ENCODE peak calls at places on chromosomes 3 and 15, in five cellular contexts. E is A549, Z is K562, C is stomach, U is transverse colon. T is an unnamed sample.

GRCh38 chr3:56928379-56929068 is 126.8 kb upstream of the ARHGEF3 start:
- DNase-seq in E (no peak), Z (no peak), C (no peak), U (no peak), T (no peak)

GRCh38 chr3:192514754-192515660 is 212.3 kb downstream of the FGF12 start:
- DNase-seq in E (peak), Z (no peak), C (peak), U (peak), T (no peak)

GRCh38 chr15:96947296-96947695 is 616.8 kb downstream of the NR2F2 start:
- DNase-seq in E (no peak), Z (no peak), C (no peak), U (no peak), T (no peak)

GRCh38 chr3:67109651-67110204 is 111.6 kb downstream of the KBTBD8 start:
- DNase-seq in E (peak), Z (peak), C (no peak), U (no peak), T (peak)

GRCh38 chr15:77040673-77041072 is 30.2 kb downstream of the TSPAN3 start:
- DNase-seq in E (no peak), Z (no peak), C (no peak), U (no peak), T (no peak)

GRCh38 chr15:37425541-37425940 is 325.2 kb upstream of the MEIS2 start:
- DNase-seq in E (no peak), Z (no peak), C (no peak), U (no peak), T (no peak)

GRCh38 chr3:174541708-174542107 is 317.4 kb upstream of the NAALADL2 start:
- DNase-seq in E (no peak), Z (no peak), C (no peak), U (no peak), T (no peak)

GRCh38 chr3:160409812-160410610 is 10.6 kb downstream of the SMC4 start:
- DNase-seq in E (no peak), Z (no peak), C (no peak), U (no peak), T (no peak)

GRCh38 chr15:34206016-34206415 is 3.9 kb downstream of the KATNBL1 start:
- DNase-seq in E (no peak), Z (no peak), C (no peak), U (no peak), T (no peak)

GRCh38 chr3:154421067-154421466 is 8.9 kb downstream of the GPR149 start:
- DNase-seq in E (no peak), Z (no peak), C (no peak), U (no peak), T (no peak)

GRCh38 chr3:16132926-16133325 is 41.6 kb upstream of the GALNT15 start:
- DNase-seq in E (no peak), Z (no peak), C (no peak), U (no peak), T (no peak)

GRCh38 chr3:139838269-139838957 is 96.6 kb upstream of the CLSTN2 start:
- DNase-seq in E (no peak), Z (no peak), C (no peak), U (no peak), T (no peak)

GRCh38 chr3:70856414-70857162 is 544.1 kb upstream of the MDFIC2 start:
- DNase-seq in E (peak), Z (no peak), C (no peak), U (no peak), T (no peak)

GRCh38 chr3:197399486-197399885 is 101.1 kb upstream of the DLG1 start:
- DNase-seq in E (no peak), Z (no peak), C (no peak), U (no peak), T (no peak)

GRCh38 chr3:100100454-100100853 is 13.8 kb downstream of the FILIP1L start:
- DNase-seq in E (no peak), Z (no peak), C (no peak), U (no peak), T (no peak)

GRCh38 chr15:42133892-42134502 is 22.4 kb downstream of the PLA2G4F start:
- DNase-seq in E (peak), Z (peak), C (peak), U (peak), T (peak)

GRCh38 chr3:10974131-10974530 is 18.4 kb upstream of the SLC6A1 start:
- DNase-seq in E (no peak), Z (no peak), C (no peak), U (no peak), T (no peak)

GRCh38 chr3:52471371-52472238 is 16.2 kb downstream of the NISCH start:
- DNase-seq in E (peak), Z (no peak), C (peak), U (peak), T (no peak)

GRCh38 chr3:197305854-197306253 is 7.4 kb upstream of the DLG1 start:
- DNase-seq in E (no peak), Z (no peak), C (no peak), U (no peak), T (no peak)

GRCh38 chr3:14371573-14372474 is 30.6 kb upstream of the SLC6A6 start:
- DNase-seq in E (peak), Z (peak), C (peak), U (peak), T (peak)
- TF ChIP-seq EP300 in E (no peak), Z (peak), C (no peak), U (no peak), T (no peak)

GRCh38 chr3:49411968-49412631 is at the start of the genes RHOA and TCTA:
- DNase-seq in E (peak), Z (peak), C (peak), U (peak), T (peak)

GRCh38 chr3:49410844-49411549 is 779 bp downstream of the RHOA start:
- DNase-seq in E (no peak), Z (no peak), C (no peak), U (no peak), T (no peak)

GRCh38 chr3:49410102-49410843 is 1.5 kb downstream of the RHOA start:
- DNase-seq in E (no peak), Z (peak), C (no peak), U (no peak), T (no peak)

GRCh38 chr3:49412632-49413337 is 562 bp downstream of the TCTA start:
- DNase-seq in E (no peak), Z (no peak), C (no peak), U (no peak), T (no peak)

DNA sequence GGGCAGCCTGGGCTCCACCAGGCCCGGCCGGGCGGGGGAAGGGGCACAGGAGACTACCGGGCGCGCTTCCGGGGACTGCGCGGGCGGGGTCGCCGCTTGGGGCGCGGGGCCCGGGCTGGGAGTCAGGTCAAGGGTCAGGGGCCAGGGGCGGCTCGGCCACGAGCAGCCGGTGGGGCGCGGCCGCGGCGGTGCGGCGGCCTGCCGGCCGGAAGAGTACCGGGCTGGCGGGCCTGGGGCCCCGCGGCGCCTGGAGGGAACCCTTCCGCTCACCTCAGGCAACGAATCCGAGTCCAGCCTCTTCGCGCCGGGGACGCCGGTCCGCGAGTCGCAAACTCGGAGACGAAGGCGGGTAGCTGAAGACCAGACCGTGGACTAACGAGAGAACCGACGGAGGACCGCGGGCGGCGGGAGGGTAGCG is 217 bp downstream of the RHOA start:
- DNase-seq in E (no peak), Z (peak), C (peak), U (peak), T (peak)
- TF ChIP-seq POLR2A in E (peak), Z (no peak), C (no peak), U (no peak), T (no peak)

DNA sequence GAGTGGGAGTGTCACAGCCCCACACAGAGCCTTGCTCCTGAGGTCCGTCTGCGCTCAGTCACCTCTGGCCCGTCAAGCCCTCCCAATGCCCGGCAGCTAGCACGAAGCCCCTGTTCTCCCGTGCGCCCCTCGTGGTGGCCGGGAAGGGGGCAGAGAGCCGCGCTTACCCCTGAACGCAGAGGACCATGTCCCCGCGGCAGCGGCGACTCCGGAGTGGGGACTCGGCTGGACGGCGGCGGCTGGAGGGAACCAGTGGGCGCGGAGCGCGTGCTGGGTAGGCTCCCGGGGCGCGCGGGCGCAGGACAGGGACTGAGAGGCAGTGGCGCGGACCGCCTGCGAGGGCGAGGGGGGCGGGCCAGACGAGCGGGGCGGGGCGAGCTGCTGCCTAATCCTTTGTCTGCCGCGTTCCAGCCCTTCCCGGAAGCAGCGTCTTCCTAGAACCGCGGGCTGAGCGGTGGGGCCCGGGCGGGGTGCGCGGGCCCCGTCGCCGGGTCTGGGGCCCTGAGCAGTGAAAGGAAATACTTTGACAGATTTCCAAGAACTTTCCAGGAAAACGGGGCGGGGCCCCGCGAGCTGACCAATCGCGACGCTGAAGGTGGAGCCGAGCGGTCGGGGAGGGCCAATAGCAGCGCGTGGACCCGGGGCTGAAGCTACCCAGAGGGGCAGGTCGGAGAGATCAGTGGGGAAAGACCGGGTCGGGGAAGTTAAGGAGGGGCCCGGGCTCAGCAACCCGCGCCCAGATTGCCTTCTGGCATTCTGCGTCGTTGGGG is at the start of gene CISH:
- DNase-seq in E (peak), Z (peak), C (peak), U (peak), T (peak)
- TF ChIP-seq EP300 in E (no peak), Z (peak), C (no peak), U (peak), T (no peak)

DNA sequence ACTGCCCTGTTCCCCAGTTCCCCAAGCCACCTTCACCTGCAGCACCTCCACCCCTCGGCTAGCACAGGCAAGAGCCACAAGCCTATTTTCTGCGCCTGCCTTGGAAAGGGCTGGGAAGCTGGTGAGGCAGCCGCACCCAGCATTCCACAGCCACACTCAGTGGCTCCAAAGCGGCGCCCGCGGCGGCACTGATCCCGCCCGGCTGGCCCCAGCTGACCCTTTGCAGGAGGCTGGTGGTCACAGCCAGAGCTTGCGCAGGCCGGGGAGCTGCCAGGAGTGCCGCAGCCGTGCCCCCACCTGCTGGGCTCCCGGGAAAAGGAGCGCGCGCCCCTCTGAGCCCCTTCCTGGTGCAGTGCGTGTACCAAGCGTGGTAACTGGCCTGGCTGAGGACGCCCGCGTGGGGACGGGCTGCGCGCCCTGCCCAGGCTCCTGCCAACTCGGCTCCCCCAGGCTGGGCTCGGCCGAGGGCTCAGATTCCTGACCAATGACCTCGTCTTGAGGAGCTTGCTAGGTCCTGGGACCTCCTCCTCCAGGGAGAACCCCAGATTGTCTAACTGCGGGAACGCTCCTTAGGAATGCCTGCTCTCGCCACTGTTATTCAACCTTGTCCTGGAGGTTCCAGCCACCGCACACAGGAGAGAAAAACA is 13.3 kb downstream of the GRAMD2A start:
- DNase-seq in E (peak), Z (no peak), C (peak), U (peak), T (no peak)
- TF ChIP-seq POLR2A in E (peak), Z (no peak), C (no peak), U (no peak), T (no peak)

GRCh38 chr3:69082805-69083204 is 1.9 kb upstream of the ARL6IP5 start:
- DNase-seq in E (peak), Z (no peak), C (peak), U (peak), T (no peak)

GRCh38 chr3:69086133-69086722 is 1.5 kb downstream of the ARL6IP5 start:
- DNase-seq in E (peak), Z (peak), C (peak), U (peak), T (peak)

GRCh38 chr3:69084326-69084667 is 440 bp upstream of the ARL6IP5 start:
- DNase-seq in E (no peak), Z (no peak), C (peak), U (no peak), T (no peak)

GRCh38 chr3:69085543-69086132 is 901 bp downstream of the ARL6IP5 start:
- DNase-seq in E (no peak), Z (no peak), C (peak), U (peak), T (no peak)

GRCh38 chr3:69084668-69085542 is at the start of gene ARL6IP5:
- DNase-seq in E (peak), Z (peak), C (peak), U (peak), T (peak)
- TF ChIP-seq EP300 in E (no peak), Z (no peak), C (no peak), U (no peak), T (no peak)